ENCODE peak calls at places on chromosomes 3 and 15, in six cellular contexts. J, E, Y, S, T and L are unnamed samples.
A peak's percentile ranks its signal among the peaks of the same experiment; 100 is the strongest.

GRCh38 chr3:65230251-65231140 is 542.7 kb upstream of the ADAMTS9 start:
- DNase-seq in J (no peak), E (no peak), Y (no peak), S (no peak), T (no peak), L (no peak)

GRCh38 chr3:4492240-4493007 is 724 bp upstream of the ITPR1 start:
- DNase-seq in J (peak; percentile 79), E (peak; percentile 74), Y (peak; percentile 21), S (peak; percentile 49), T (peak; percentile 62), L (peak; percentile 50)

GRCh38 chr3:119219069-119219468 is 21.6 kb downstream of the B4GALT4 start:
- DNase-seq in J (no peak), E (no peak), Y (no peak), S (no peak), T (no peak), L (no peak)

GRCh38 chr3:100893590-100893989 is 99.6 kb downstream of the ABI3BP start:
- DNase-seq in J (peak; percentile 61), E (no peak), Y (no peak), S (no peak), T (peak; percentile 11), L (no peak)

GRCh38 chr3:63390831-63391230 is 112.7 kb downstream of the SYNPR start:
- DNase-seq in J (no peak), E (no peak), Y (no peak), S (no peak), T (no peak), L (no peak)

GRCh38 chr3:94225176-94225742 is 162.4 kb downstream of the NSUN3 start:
- DNase-seq in J (no peak), E (no peak), Y (no peak), S (no peak), T (no peak), L (no peak)

GRCh38 chr3:97510795-97511194 is 253.8 kb upstream of the ARL6 start:
- DNase-seq in J (no peak), E (no peak), Y (no peak), S (no peak), T (peak; percentile 16), L (no peak)

GRCh38 chr15:70271422-70272088 is 173.8 kb upstream of the TLE3 start:
- DNase-seq in J (no peak), E (peak; percentile 83), Y (peak; percentile 30), S (no peak), T (peak; percentile 22), L (no peak)

GRCh38 chr3:52798978-52799476 is 4.4 kb downstream of the ITIH3 start:
- DNase-seq in J (no peak), E (no peak), Y (no peak), S (peak; percentile 14), T (peak; percentile 17), L (no peak)

GRCh38 chr3:72336821-72337479 is 511.3 kb downstream of the SHQ1 start:
- DNase-seq in J (peak; percentile 91), E (peak; percentile 81), Y (peak; percentile 78), S (no peak), T (peak; percentile 91), L (peak; percentile 89)

GRCh38 chr3:179608931-179609720 is 4.5 kb downstream of the NDUFB5 start:
- DNase-seq in J (no peak), E (no peak), Y (no peak), S (no peak), T (no peak), L (no peak)

GRCh38 chr15:60626051-60626450 is 147.1 kb upstream of the ICE2 start:
- DNase-seq in J (no peak), E (no peak), Y (no peak), S (no peak), T (no peak), L (no peak)

GRCh38 chr3:71902258-71903128 is 117.5 kb upstream of the PROK2 start:
- DNase-seq in J (no peak), E (no peak), Y (no peak), S (no peak), T (no peak), L (no peak)

GRCh38 chr3:50181985-50182384 is 9.4 kb upstream of the GNAT1 start:
- DNase-seq in J (no peak), E (no peak), Y (no peak), S (no peak), T (no peak), L (no peak)

GRCh38 chr3:61358364-61358763 is 107.1 kb upstream of the FHIT start:
- DNase-seq in J (peak; percentile 69), E (peak; percentile 83), Y (peak; percentile 52), S (no peak), T (peak; percentile 74), L (peak; percentile 62)

GRCh38 chr3:197520311-197521276 is 35.2 kb downstream of the BDH1 start:
- DNase-seq in J (peak; percentile 76), E (no peak), Y (no peak), S (no peak), T (peak; percentile 88), L (no peak)

GRCh38 chr15:66619152-66619903 is 53.5 kb upstream of the LCTL start:
- DNase-seq in J (peak; percentile 86), E (peak; percentile 95), Y (peak; percentile 68), S (peak; percentile 24), T (peak; percentile 84), L (peak; percentile 76)

GRCh38 chr3:67228136-67228535 is 230.0 kb downstream of the KBTBD8 start:
- DNase-seq in J (no peak), E (no peak), Y (no peak), S (no peak), T (no peak), L (no peak)

GRCh38 chr15:70112018-70112395 is 14.3 kb upstream of the TLE3 start:
- DNase-seq in J (no peak), E (no peak), Y (no peak), S (no peak), T (no peak), L (no peak)

GRCh38 chr15:68518785-68519430 is 59.9 kb upstream of the CORO2B start:
- DNase-seq in J (no peak), E (no peak), Y (no peak), S (no peak), T (no peak), L (no peak)

GRCh38 chr3:193826126-193826795 is 233.3 kb downstream of the OPA1 start:
- DNase-seq in J (no peak), E (peak; percentile 62), Y (no peak), S (no peak), T (peak; percentile 27), L (peak; percentile 20)

GRCh38 chr15:32981536-32981935 is 213.0 kb downstream of the FMN1 start:
- DNase-seq in J (no peak), E (no peak), Y (no peak), S (no peak), T (no peak), L (no peak)

GRCh38 chr3:79085166-79085565 is 682.6 kb downstream of the ROBO1 start:
- DNase-seq in J (no peak), E (no peak), Y (no peak), S (no peak), T (no peak), L (no peak)

GRCh38 chr3:48269592-48269991 is 28.7 kb downstream of the ZNF589 start:
- DNase-seq in J (no peak), E (no peak), Y (no peak), S (no peak), T (no peak), L (no peak)

GRCh38 chr3:189260556-189261493 is 89.1 kb downstream of the TPRG1 start:
- DNase-seq in J (peak; percentile 72), E (peak; percentile 81), Y (no peak), S (no peak), T (no peak), L (peak; percentile 45)
- H3K27ac ChIP-seq in J (peak overlapping the region; percentile 32), E (no peak overlapping the region), Y (no peak overlapping the region), S (no peak overlapping the region), T (no peak overlapping the region), L (peak overlapping the region; percentile 23)

GRCh38 chr3:164450276-164450905 is 627.9 kb downstream of the SI start:
- DNase-seq in J (no peak), E (no peak), Y (no peak), S (no peak), T (no peak), L (no peak)

GRCh38 chr3:164452707-164453106 is 625.6 kb downstream of the SI start:
- DNase-seq in J (no peak), E (no peak), Y (no peak), S (no peak), T (no peak), L (no peak)

GRCh38 chr3:164453695-164454094 is 624.6 kb downstream of the SI start:
- DNase-seq in J (no peak), E (no peak), Y (no peak), S (no peak), T (no peak), L (no peak)

GRCh38 chr3:164451083-164451910 is 627.0 kb downstream of the SI start:
- DNase-seq in J (peak; percentile 28), E (peak; percentile 68), Y (peak; percentile 23), S (no peak), T (no peak), L (no peak)
- H3K4me3 ChIP-seq in J (no peak overlapping the region), E (peak overlapping the region; percentile 10), Y (no peak overlapping the region), S (no peak overlapping the region), T (no peak overlapping the region), L (peak overlapping the region; percentile 30)

GRCh38 chr15:45854455-45855202 is 219.8 kb downstream of the SQOR start:
- DNase-seq in J (no peak), E (no peak), Y (no peak), S (no peak), T (no peak), L (no peak)
- H3K27ac ChIP-seq in J (no peak overlapping the region), E (no peak overlapping the region), Y (no peak overlapping the region), S (no peak overlapping the region), T (no peak overlapping the region), L (no peak overlapping the region)

GRCh38 chr15:72890043-72890442 is 106.5 kb upstream of the ADPGK start:
- DNase-seq in J (no peak), E (no peak), Y (no peak), S (no peak), T (no peak), L (no peak)
- H3K4me3 ChIP-seq in J (no peak overlapping the region), E (no peak overlapping the region), Y (no peak overlapping the region), S (no peak overlapping the region), T (no peak overlapping the region), L (no peak overlapping the region)